ENCODE peak calls at places on chromosomes 16 and 17, in nine cellular contexts. One of them, this sample, is unnamed.

GRCh38 chr17:6639651-6640535 is 618 bp downstream of the KIAA0753 start:
- DNase-seq in MCF 10A: peak
- DNase-seq in EL: peak
- DNase-seq in glomerular endothelial cell: no peak
- DNase-seq in progenitor cell of endocrine pancreas: peak
- DNase-seq in kidney epithelial cell: no peak
- DNase-seq in GM23248: peak
- DNase-seq in adipocyte: peak
- DNase-seq in NCI-H2029: no peak
- DNase-seq in this sample: peak

GRCh38 chr17:32302860-32303649 is 37.4 kb downstream of the RHBDL3 start:
- DNase-seq in progenitor cell of endocrine pancreas: no peak
- DNase-seq in GM23248: no peak
- DNase-seq in kidney epithelial cell: no peak
- DNase-seq in glomerular endothelial cell: no peak
- DNase-seq in adipocyte: no peak
- DNase-seq in EL: no peak
- DNase-seq in NCI-H2029: no peak
- DNase-seq in MCF 10A: no peak
- DNase-seq in this sample: no peak

GRCh38 chr16:47524007-47524405 is 62.9 kb downstream of the PHKB start:
- DNase-seq in MCF 10A: no peak
- DNase-seq in progenitor cell of endocrine pancreas: no peak
- DNase-seq in NCI-H2029: no peak
- DNase-seq in EL: no peak
- DNase-seq in kidney epithelial cell: no peak
- DNase-seq in glomerular endothelial cell: peak
- DNase-seq in GM23248: no peak
- DNase-seq in adipocyte: no peak
- DNase-seq in this sample: no peak

GRCh38 chr16:66936462-66936861 is 1.1 kb downstream of the CES2 start:
- DNase-seq in adipocyte: no peak
- DNase-seq in EL: no peak
- DNase-seq in GM23248: no peak
- DNase-seq in progenitor cell of endocrine pancreas: no peak
- DNase-seq in kidney epithelial cell: no peak
- DNase-seq in glomerular endothelial cell: no peak
- DNase-seq in NCI-H2029: no peak
- DNase-seq in MCF 10A: no peak
- DNase-seq in this sample: no peak

GRCh38 chr17:5821057-5821456 is 236.7 kb upstream of the NLRP1 start:
- DNase-seq in EL: peak
- DNase-seq in NCI-H2029: no peak
- DNase-seq in adipocyte: no peak
- DNase-seq in kidney epithelial cell: peak
- DNase-seq in progenitor cell of endocrine pancreas: no peak
- DNase-seq in GM23248: no peak
- DNase-seq in MCF 10A: peak
- DNase-seq in glomerular endothelial cell: no peak
- DNase-seq in this sample: peak

GRCh38 chr17:79836952-79837887 is 2.0 kb downstream of the CBX4 start:
- DNase-seq in progenitor cell of endocrine pancreas: peak
- DNase-seq in NCI-H2029: peak
- DNase-seq in glomerular endothelial cell: no peak
- DNase-seq in GM23248: peak
- DNase-seq in kidney epithelial cell: no peak
- DNase-seq in adipocyte: peak
- DNase-seq in MCF 10A: peak
- DNase-seq in EL: no peak
- DNase-seq in this sample: peak

GRCh38 chr16:78895661-78896060 is 704.9 kb downstream of the MAF start:
- DNase-seq in NCI-H2029: no peak
- DNase-seq in GM23248: no peak
- DNase-seq in EL: no peak
- DNase-seq in progenitor cell of endocrine pancreas: no peak
- DNase-seq in MCF 10A: no peak
- DNase-seq in glomerular endothelial cell: no peak
- DNase-seq in adipocyte: no peak
- DNase-seq in kidney epithelial cell: no peak
- DNase-seq in this sample: no peak

GRCh38 chr16:84024854-84025253 is 17.7 kb downstream of the SLC38A8 start:
- DNase-seq in MCF 10A: no peak
- DNase-seq in NCI-H2029: no peak
- DNase-seq in kidney epithelial cell: no peak
- DNase-seq in EL: no peak
- DNase-seq in adipocyte: peak
- DNase-seq in GM23248: peak
- DNase-seq in progenitor cell of endocrine pancreas: no peak
- DNase-seq in glomerular endothelial cell: no peak
- DNase-seq in this sample: peak

GRCh38 chr17:28326114-28326513 is 7.1 kb downstream of the TMEM97 start:
- DNase-seq in GM23248: no peak
- DNase-seq in EL: no peak
- DNase-seq in kidney epithelial cell: no peak
- DNase-seq in MCF 10A: no peak
- DNase-seq in progenitor cell of endocrine pancreas: no peak
- DNase-seq in adipocyte: no peak
- DNase-seq in glomerular endothelial cell: no peak
- DNase-seq in NCI-H2029: no peak
- DNase-seq in this sample: no peak

GRCh38 chr17:35774499-35774898 is 13.8 kb downstream of the C17orf50 start:
- DNase-seq in NCI-H2029: peak
- DNase-seq in progenitor cell of endocrine pancreas: no peak
- DNase-seq in adipocyte: peak
- DNase-seq in GM23248: peak
- DNase-seq in MCF 10A: peak
- DNase-seq in EL: no peak
- DNase-seq in kidney epithelial cell: no peak
- DNase-seq in glomerular endothelial cell: no peak
- DNase-seq in this sample: peak

GRCh38 chr16:24668481-24669001 is 60.9 kb upstream of the TNRC6A start:
- DNase-seq in GM23248: peak
- DNase-seq in EL: peak
- DNase-seq in glomerular endothelial cell: no peak
- DNase-seq in kidney epithelial cell: peak
- DNase-seq in adipocyte: peak
- DNase-seq in NCI-H2029: no peak
- DNase-seq in MCF 10A: no peak
- DNase-seq in progenitor cell of endocrine pancreas: no peak
- DNase-seq in this sample: peak

GRCh38 chr16:81693047-81693446 is 86.0 kb upstream of the PLCG2 start:
- DNase-seq in glomerular endothelial cell: no peak
- DNase-seq in EL: peak
- DNase-seq in adipocyte: no peak
- DNase-seq in NCI-H2029: no peak
- DNase-seq in progenitor cell of endocrine pancreas: no peak
- DNase-seq in kidney epithelial cell: no peak
- DNase-seq in GM23248: no peak
- DNase-seq in MCF 10A: no peak
- DNase-seq in this sample: peak

GRCh38 chr17:29753845-29754439 is 131.2 kb upstream of the CORO6 start:
- DNase-seq in glomerular endothelial cell: no peak
- DNase-seq in adipocyte: no peak
- DNase-seq in MCF 10A: no peak
- DNase-seq in progenitor cell of endocrine pancreas: no peak
- DNase-seq in EL: no peak
- DNase-seq in NCI-H2029: no peak
- DNase-seq in kidney epithelial cell: no peak
- DNase-seq in GM23248: no peak
- DNase-seq in this sample: no peak

GRCh38 chr16:16143038-16143763 is 80.1 kb downstream of the ABCC6 start:
- DNase-seq in MCF 10A: peak
- DNase-seq in progenitor cell of endocrine pancreas: no peak
- DNase-seq in kidney epithelial cell: no peak
- DNase-seq in GM23248: peak
- DNase-seq in glomerular endothelial cell: no peak
- DNase-seq in NCI-H2029: peak
- DNase-seq in EL: no peak
- DNase-seq in adipocyte: no peak
- DNase-seq in this sample: no peak

GRCh38 chr17:40100669-40101366 is 429 bp upstream of the NR1D1 start:
- DNase-seq in GM23248: peak
- DNase-seq in glomerular endothelial cell: peak
- DNase-seq in adipocyte: peak
- DNase-seq in NCI-H2029: peak
- DNase-seq in kidney epithelial cell: peak
- DNase-seq in EL: peak
- DNase-seq in progenitor cell of endocrine pancreas: peak
- DNase-seq in MCF 10A: peak
- DNase-seq in this sample: peak

GRCh38 chr16:262121-262745 is 13.5 kb downstream of the RGS11 start:
- DNase-seq in glomerular endothelial cell: no peak
- DNase-seq in adipocyte: no peak
- DNase-seq in GM23248: no peak
- DNase-seq in MCF 10A: no peak
- DNase-seq in progenitor cell of endocrine pancreas: no peak
- DNase-seq in EL: no peak
- DNase-seq in NCI-H2029: no peak
- DNase-seq in kidney epithelial cell: no peak
- DNase-seq in this sample: no peak

This sample was measured in amniotic epithelial cell.